ENCODE peak calls at places on chromosomes 1 and 21, in eight cellular contexts. W is CD8-positive, alpha-beta memory T cell; G is iPS DF 6.9; Y is lower lobe of right lung; P is left ventricle myocardium inferior; Z is HepG2; Q is uterus; C is A549. R is an unnamed sample. For H3K4me1, the result is how much of the 10 kb centered on the place peaks cover.

GRCh38 chr1:21154717-21155116 is 22.0 kb downstream of the EIF4G3 start:
- DNase-seq in Z (no peak), C (no peak), P (no peak), Y (no peak), Q (no peak), W (no peak), G (no peak), R (no peak)

GRCh38 chr1:21232044-21232443 is 55.3 kb upstream of the EIF4G3 start:
- DNase-seq in C (peak), W (no peak), Q (peak), Y (no peak), G (no peak), P (no peak), Z (peak), R (peak)

GRCh38 chr1:94708299-94708685 is 111.9 kb upstream of the SLC44A3 start:
- DNase-seq in W (no peak), G (no peak), Q (no peak), P (no peak), Z (no peak), C (no peak), Y (no peak), R (no peak)

GRCh38 chr1:112231331-112231730 is 164.7 kb upstream of the CTTNBP2NL start:
- DNase-seq in C (no peak), P (no peak), Z (no peak), Q (no peak), G (no peak), Y (no peak), W (no peak), R (no peak)

GRCh38 chr21:25790122-25790951 is 55.6 kb downstream of the GABPA start:
- DNase-seq in C (peak), P (no peak), Z (peak), W (no peak), Y (no peak), G (no peak), Q (no peak), R (no peak)

GRCh38 chr1:75519626-75520025 is 91.3 kb downstream of the SLC44A5 start:
- DNase-seq in C (no peak), G (no peak), P (no peak), W (no peak), Z (no peak), Y (no peak), Q (no peak), R (no peak)

GRCh38 chr1:63984257-63984626 is 210.4 kb downstream of the ROR1 start:
- DNase-seq in W (no peak), Z (no peak), Y (no peak), P (no peak), Q (no peak), G (no peak), C (no peak), R (no peak)

GRCh38 chr21:46159390-46159789 is 4.0 kb upstream of the FTCD start:
- DNase-seq in P (no peak), Z (no peak), C (no peak), W (no peak), G (no peak), Q (peak), Y (no peak), R (no peak)

GRCh38 chr1:222331340-222331739 is 216.6 kb downstream of the HHIPL2 start:
- DNase-seq in P (no peak), Z (no peak), Y (no peak), C (no peak), W (no peak), G (no peak), Q (no peak), R (no peak)

GRCh38 chr1:236691348-236691747 is 5.0 kb downstream of the ACTN2 start:
- DNase-seq in C (no peak), W (no peak), P (no peak), Z (no peak), G (no peak), Y (no peak), Q (no peak), R (no peak)

GRCh38 chr1:64212023-64212422 is 8.6 kb downstream of the UBE2U start:
- DNase-seq in Z (no peak), P (no peak), C (no peak), W (no peak), Y (no peak), Q (no peak), G (no peak), R (no peak)

GRCh38 chr1:56183151-56183550 is 396.2 kb downstream of the PLPP3 start:
- DNase-seq in P (no peak), G (no peak), Q (no peak), Y (no peak), W (no peak), Z (no peak), C (no peak), R (no peak)

GRCh38 chr1:207032528-207033017 is at the start of gene C1orf116:
- DNase-seq in P (no peak), G (peak), Z (peak), C (peak), Y (peak), Q (no peak), W (no peak), R (no peak)

GRCh38 chr1:182968151-182968741 is 15.3 kb upstream of the SHCBP1L start:
- DNase-seq in P (no peak), W (no peak), Y (no peak), G (no peak), Z (peak), C (peak), Q (no peak), R (no peak)

GRCh38 chr1:58597076-58597475 is 20.0 kb upstream of the TACSTD2 start:
- DNase-seq in G (no peak), P (no peak), Y (no peak), W (no peak), Q (no peak), Z (no peak), C (no peak), R (no peak)

GRCh38 chr21:26925636-26926035 is 41.3 kb downstream of the ADAMTS5 start:
- DNase-seq in Y (no peak), Z (no peak), C (no peak), Q (no peak), G (no peak), P (no peak), W (no peak), R (no peak)

GRCh38 chr21:17454315-17455027 is 58.4 kb upstream of the CXADR start:
- DNase-seq in Z (peak), P (peak), C (peak), Y (no peak), W (no peak), Q (peak), G (peak), R (peak)

GRCh38 chr1:20660363-20661234 is 570 bp downstream of the DDOST start:
- DNase-seq in Z (no peak), Q (no peak), Y (no peak), C (no peak), P (no peak), W (peak), G (no peak), R (no peak)

GRCh38 chr1:59707216-59707615 is 107.5 kb upstream of the HOOK1 start:
- DNase-seq in W (no peak), P (peak), Z (no peak), C (peak), Q (peak), G (no peak), Y (no peak), R (peak)

GRCh38 chr1:119279441-119280415 is 88.9 kb upstream of the HAO2 start:
- DNase-seq in C (peak), P (no peak), Y (no peak), G (no peak), W (no peak), Z (peak), Q (peak), R (peak)

GRCh38 chr1:243253211-243253926 is 1.7 kb downstream of the CEP170 start:
- DNase-seq in P (no peak), C (no peak), Y (no peak), W (no peak), Q (no peak), G (no peak), Z (peak), R (no peak)

GRCh38 chr1:1680912-1681273 is 11.7 kb downstream of the SLC35E2B start:
- DNase-seq in C (peak), Y (peak), P (peak), Z (peak), G (no peak), Q (no peak), W (no peak), R (peak)

GRCh38 chr21:38140192-38140905 is 116.4 kb upstream of the KCNJ15 start:
- DNase-seq in W (no peak), Z (no peak), Y (peak), P (peak), G (no peak), C (peak), Q (no peak), R (peak)

DNA sequence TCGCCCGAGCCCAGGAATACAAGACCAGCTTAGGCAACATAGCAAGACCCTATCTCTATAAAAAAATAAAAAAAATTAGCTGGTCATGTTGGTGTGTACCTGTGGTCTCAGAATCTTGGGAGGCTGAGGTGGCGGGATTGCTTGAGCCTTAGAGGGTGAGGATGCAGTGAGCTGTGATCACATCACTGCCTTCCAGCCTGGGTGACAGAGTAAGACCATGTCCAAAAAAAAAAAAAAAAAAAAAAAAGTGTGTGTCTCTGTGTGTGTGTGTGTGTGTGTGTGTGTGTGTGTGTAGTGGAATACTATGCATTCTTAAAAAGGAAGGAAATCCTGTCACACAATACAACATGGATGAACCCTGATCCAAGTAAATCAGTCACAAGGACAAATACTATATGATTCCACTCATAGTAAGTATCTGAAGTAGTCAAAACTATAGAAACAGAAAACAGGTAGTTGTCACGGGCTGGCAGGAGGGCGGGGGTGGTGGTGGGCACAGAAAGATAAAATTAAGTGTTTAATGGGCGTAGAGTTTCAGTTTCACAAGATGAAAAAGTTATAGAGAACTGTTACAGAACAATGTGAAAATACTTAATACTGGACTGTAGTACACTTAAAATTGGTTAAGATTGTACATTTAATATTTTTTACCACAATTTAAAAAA is 47.8 kb downstream of the SELENOF start:
- DNase-seq in Q (no peak), C (no peak), W (no peak), P (no peak), Y (no peak), Z (no peak), G (no peak), R (no peak)
- H3K4me1 ChIP-seq in Q (under half), C (under half), W (under half), P (under half), Y (under half), Z (under half), G (under half), R (under half)

GRCh38 chr1:15948600-15949452 is 27.1 kb downstream of the ZBTB17 start:
- DNase-seq in Y (peak), Z (no peak), P (peak), W (no peak), Q (peak), C (no peak), G (no peak), R (peak)

GRCh38 chr1:15949453-15950245 is 26.3 kb downstream of the ZBTB17 start:
- DNase-seq in Y (peak), G (no peak), P (peak), Q (peak), C (peak), Z (peak), W (peak), R (peak)

GRCh38 chr1:15951341-15952153 is 24.4 kb downstream of the ZBTB17 start:
- DNase-seq in Y (no peak), P (no peak), W (peak), Q (no peak), C (no peak), G (no peak), Z (no peak), R (no peak)

GRCh38 chr1:15950763-15951295 is 25.1 kb downstream of the ZBTB17 start:
- DNase-seq in G (no peak), W (peak), Q (peak), P (no peak), Z (no peak), Y (no peak), C (no peak), R (peak)

GRCh38 chr1:15950302-15950701 is 25.6 kb downstream of the ZBTB17 start:
- DNase-seq in Y (no peak), Z (no peak), Q (no peak), P (no peak), C (no peak), W (no peak), G (no peak), R (no peak)
- H3K4me3 ChIP-seq in Y (peak), Z (no peak), Q (no peak), P (peak), C (no peak), W (peak), G (no peak), R (no peak)

GRCh38 chr1:215529571-215529970 is 37.5 kb upstream of the KCTD3 start:
- DNase-seq in W (no peak), Q (no peak), P (no peak), Y (no peak), Z (no peak), G (no peak), C (no peak), R (no peak)
- H3K27ac ChIP-seq in W (no peak), Q (no peak), P (no peak), Y (no peak), Z (no peak), G (no peak), C (no peak), R (no peak)

DNA sequence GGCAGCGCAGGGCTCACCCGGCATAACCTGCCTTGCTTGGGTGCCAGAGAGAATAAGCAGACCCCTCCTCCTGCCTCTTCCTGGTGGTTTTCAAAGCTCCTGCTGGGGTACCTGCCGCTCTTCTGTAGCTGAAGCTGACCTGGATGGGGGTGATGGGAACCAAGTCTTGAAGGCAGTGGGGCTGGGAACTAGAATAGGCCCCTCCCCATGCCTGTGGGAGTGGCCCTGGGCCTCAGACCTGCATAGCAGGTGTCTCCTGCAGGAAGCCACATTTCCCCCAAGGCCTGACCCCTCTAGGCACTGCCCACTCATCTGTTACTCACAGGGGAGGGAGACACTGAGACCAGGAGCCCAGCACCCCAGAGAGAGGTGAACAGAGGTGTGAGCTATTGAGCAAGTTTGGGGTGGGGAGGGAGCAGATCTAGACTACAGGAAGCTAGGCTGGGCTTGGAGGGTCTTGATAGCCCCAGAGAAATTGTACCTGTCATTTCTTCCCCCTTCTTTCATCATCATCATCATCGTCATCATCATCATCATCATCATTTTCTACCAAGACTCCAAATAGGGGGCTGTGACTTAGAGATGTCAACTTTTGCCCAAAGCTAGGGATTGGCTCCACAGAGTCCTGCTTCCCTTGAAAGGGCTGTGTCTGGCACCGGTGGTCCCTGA is 10.1 kb downstream of the PADI1 start:
- DNase-seq in Y (no peak), C (no peak), Q (no peak), P (no peak), G (no peak), Z (no peak), W (no peak), R (no peak)
- H3K4me1 ChIP-seq in Y (under half), C (under half), Q (under half), P (under half), G (under half), Z (under half), W (under half), R (under half)

DNA sequence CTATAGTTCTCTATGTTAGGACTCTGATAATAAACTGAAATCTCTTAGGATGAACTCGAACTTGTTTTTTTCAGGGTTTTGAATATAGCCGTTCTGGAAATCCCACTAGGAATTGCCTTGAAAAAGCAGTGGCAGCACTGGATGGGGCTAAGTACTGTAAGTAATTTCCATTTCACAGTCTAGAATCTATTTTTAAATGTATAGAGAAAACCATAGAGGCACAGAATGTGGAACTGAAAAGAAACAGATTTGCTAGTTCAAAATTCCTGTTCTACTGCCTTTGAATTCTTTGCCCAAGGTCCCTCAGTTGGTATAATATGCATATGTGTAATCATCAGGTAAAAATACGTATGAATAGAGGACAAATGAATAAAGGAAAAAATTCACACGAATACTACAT is 4.8 kb downstream of the CTH start:
- DNase-seq in Q (no peak), P (no peak), Z (no peak), G (no peak), W (no peak), C (no peak), Y (no peak), R (no peak)
- H3K4me3 ChIP-seq in Q (no peak), P (no peak), Z (no peak), G (no peak), W (no peak), C (no peak), Y (no peak), R (no peak)

GRCh38 chr1:41417335-41417682 is 56.1 kb downstream of the FOXO6 start:
- DNase-seq in G (no peak), Z (no peak), Q (no peak), P (no peak), C (no peak), W (no peak), Y (no peak), R (no peak)

GRCh38 chr1:41417746-41418145 is 56.5 kb downstream of the FOXO6 start:
- DNase-seq in Z (no peak), Q (no peak), P (no peak), Y (no peak), W (no peak), C (no peak), G (no peak), R (peak)

GRCh38 chr1:41416552-41417334 is 55.5 kb downstream of the FOXO6 start:
- DNase-seq in C (peak), Q (peak), Z (peak), Y (peak), W (peak), P (peak), G (peak), R (peak)

GRCh38 chr1:41414716-41415306 is 53.6 kb downstream of the FOXO6 start:
- DNase-seq in Q (no peak), Y (no peak), W (no peak), P (no peak), C (no peak), Z (no peak), G (no peak), R (no peak)

GRCh38 chr1:41416081-41416480 is 54.8 kb downstream of the FOXO6 start:
- DNase-seq in Q (no peak), W (no peak), P (no peak), Z (no peak), C (no peak), G (no peak), Y (no peak), R (no peak)
- H3K27ac ChIP-seq in Q (no peak), W (no peak), P (no peak), Z (no peak), C (no peak), G (no peak), Y (no peak), R (no peak)

DNA sequence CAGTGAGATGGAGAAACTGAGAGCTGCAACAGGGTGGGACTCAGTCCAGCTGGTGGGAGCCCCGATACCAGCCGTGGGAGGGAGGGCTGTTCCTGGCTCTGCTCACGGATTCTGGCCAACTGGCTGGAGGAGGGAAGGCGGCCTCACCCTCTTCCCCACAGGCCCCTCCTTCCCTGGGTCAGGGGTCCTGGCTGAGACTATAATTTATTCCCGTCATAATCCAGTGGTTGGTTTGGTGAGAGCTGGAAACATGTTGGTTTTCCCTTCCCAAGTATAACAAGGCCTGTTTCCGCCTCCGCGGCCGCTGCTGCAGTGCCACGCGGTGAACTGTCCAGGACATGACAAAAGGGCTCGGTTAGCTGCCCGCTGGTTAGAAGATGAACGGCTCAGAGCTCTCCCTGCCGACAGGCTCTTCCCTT is 10.0 kb downstream of the PTPRF start:
- DNase-seq in C (no peak), P (no peak), Z (no peak), Q (peak), G (no peak), Y (peak), W (no peak), R (peak)
- H3K4me1 ChIP-seq in C (under half), P (under half), Z (half or more), Q (under half), G (under half), Y (half or more), W (under half), R (under half)

GRCh38 chr1:186768906-186769305 is 59.8 kb upstream of the PLA2G4A start:
- DNase-seq in G (no peak), C (no peak), P (no peak), Q (no peak), W (no peak), Z (no peak), Y (no peak), R (no peak)
- H3K4me3 ChIP-seq in G (no peak), C (no peak), P (no peak), Q (no peak), W (no peak), Z (no peak), Y (no peak), R (no peak)

R was measured in right cardiac atrium.